ENCODE peak calls at places on chromosomes 3 and 15, in six cellular contexts. T is smooth muscle cell of the brain vasculature, D is A673, J is Right ventricle myocardium superior, E is midbrain, Q is WTC11. H is an unnamed sample.

GRCh38 chr3:34216713-34217346 is 418.4 kb downstream of the PDCD6IP start:
- DNase-seq in D (no peak), Q (no peak), T (no peak), J (no peak), E (no peak), H (no peak)

GRCh38 chr3:188446791-188447190 is 292.8 kb downstream of the LPP start:
- DNase-seq in E (no peak), J (no peak), T (no peak), D (no peak), Q (no peak), H (no peak)

GRCh38 chr3:31402118-31402517 is 130.6 kb upstream of the STT3B start:
- DNase-seq in J (no peak), D (no peak), Q (no peak), E (no peak), T (no peak), H (no peak)

GRCh38 chr15:66774001-66774814 is 72.2 kb downstream of the SMAD6 start:
- DNase-seq in E (peak), Q (peak), J (peak), T (no peak), D (peak), H (peak)

GRCh38 chr15:76108021-76108723 is 48.4 kb downstream of the TMEM266 start:
- DNase-seq in J (peak), T (no peak), D (no peak), E (peak), Q (no peak), H (peak)

GRCh38 chr15:60763668-60764067 is 284.7 kb upstream of the ICE2 start:
- DNase-seq in T (no peak), E (no peak), D (no peak), Q (no peak), J (no peak), H (no peak)

GRCh38 chr3:46353639-46354410 is at the start of gene CCR2:
- DNase-seq in Q (no peak), E (no peak), J (no peak), D (no peak), T (no peak), H (no peak)

GRCh38 chr3:172038823-172039222 is 555 bp upstream of the FNDC3B start:
- DNase-seq in Q (no peak), T (no peak), E (no peak), D (no peak), J (no peak), H (no peak)

GRCh38 chr15:64503197-64503596 is 42.8 kb downstream of the ZNF609 start:
- DNase-seq in D (no peak), J (no peak), Q (no peak), E (peak), T (no peak), H (no peak)

GRCh38 chr15:83694538-83694937 is 40.6 kb downstream of the ADAMTSL3 start:
- DNase-seq in D (no peak), T (no peak), E (no peak), J (no peak), Q (no peak), H (no peak)

GRCh38 chr3:29683306-29683993 is 402.6 kb downstream of the RBMS3 start:
- DNase-seq in E (no peak), D (no peak), J (no peak), Q (no peak), T (no peak), H (no peak)

GRCh38 chr15:101697488-101697887 is 26.8 kb downstream of the TARS3 start:
- DNase-seq in T (no peak), D (no peak), J (no peak), E (no peak), Q (no peak), H (no peak)

GRCh38 chr3:102177075-102177755 is 257.6 kb upstream of the ZPLD1 start:
- DNase-seq in Q (no peak), D (no peak), T (no peak), J (no peak), E (no peak), H (no peak)

GRCh38 chr3:20039765-20040475 is at the start of gene KAT2B:
- DNase-seq in E (peak), Q (peak), D (peak), J (peak), T (no peak), H (peak)

GRCh38 chr3:46628980-46629379 is 16.7 kb downstream of the FAM240A start:
- DNase-seq in Q (no peak), E (peak), T (no peak), D (no peak), J (peak), H (no peak)

GRCh38 chr3:183331518-183331917 is 78.5 kb downstream of the B3GNT5 start:
- DNase-seq in D (no peak), Q (no peak), J (no peak), T (no peak), E (no peak), H (no peak)

GRCh38 chr15:73134196-73134595 is 81.9 kb downstream of the NEO1 start:
- DNase-seq in D (no peak), J (no peak), Q (no peak), T (no peak), E (no peak), H (no peak)

GRCh38 chr3:101617478-101617877 is 43.5 kb downstream of the PCNP start:
- DNase-seq in J (no peak), T (no peak), E (no peak), Q (no peak), D (no peak), H (no peak)

GRCh38 chr3:133962879-133963278 is 66.8 kb downstream of the SLCO2A1 start:
- DNase-seq in J (no peak), E (no peak), Q (no peak), T (no peak), D (peak), H (no peak)

GRCh38 chr15:89167267-89168176 is 53.9 kb downstream of the RLBP1 start:
- DNase-seq in J (no peak), Q (no peak), E (no peak), T (no peak), D (peak), H (no peak)

GRCh38 chr3:49098429-49098828 is 4.6 kb upstream of the QRICH1 start:
- DNase-seq in J (peak), D (no peak), E (no peak), T (no peak), Q (no peak), H (peak)

GRCh38 chr3:127670761-127671522 is 1.8 kb upstream of the ABTB1 start:
- DNase-seq in J (peak), E (no peak), Q (no peak), D (no peak), T (no peak), H (no peak)

GRCh38 chr15:80599359-80599758 is 95.8 kb upstream of the ABHD17C start:
- DNase-seq in E (no peak), T (no peak), J (no peak), D (no peak), Q (no peak), H (no peak)

GRCh38 chr15:73982251-73982962 is 9.7 kb downstream of the STOML1 start:
- DNase-seq in Q (no peak), E (peak), D (peak), J (peak), T (peak), H (peak)

GRCh38 chr3:147361671-147362420 is 44.5 kb downstream of the ZIC4 start:
- DNase-seq in J (no peak), Q (peak), D (peak), T (no peak), E (peak), H (peak)

H was measured in left ventricle myocardium superior.